ENCODE peak calls at places on chromosomes 1 and 21, in six cellular contexts. One of them, this sample, is unnamed.

GRCh38 chr1:8815582-8816285 is 1.7 kb downstream of the RERE start:
- DNase-seq in mammary epithelial cell: peak; percentile 51
- DNase-seq in caudate nucleus: peak; percentile 46
- DNase-seq in lung: no peak
- DNase-seq in fibroblast of the aortic adventitia: peak; percentile 50
- DNase-seq in lung microvascular endothelial cell: peak; percentile 73
- DNase-seq in this sample: no peak

GRCh38 chr1:154534263-154534844 is 24.1 kb downstream of the UBE2Q1 start:
- DNase-seq in mammary epithelial cell: peak; percentile 44
- DNase-seq in caudate nucleus: no peak
- DNase-seq in lung: no peak
- DNase-seq in fibroblast of the aortic adventitia: no peak
- DNase-seq in lung microvascular endothelial cell: peak; percentile 75
- DNase-seq in this sample: no peak

GRCh38 chr1:217562229-217562878 is 68.5 kb downstream of the GPATCH2 start:
- DNase-seq in mammary epithelial cell: peak; percentile 75
- DNase-seq in caudate nucleus: no peak
- DNase-seq in lung: no peak
- DNase-seq in fibroblast of the aortic adventitia: peak; percentile 88
- DNase-seq in lung microvascular endothelial cell: no peak
- DNase-seq in this sample: no peak

GRCh38 chr1:167821969-167822685 is 91.8 kb downstream of the ADCY10 start:
- DNase-seq in mammary epithelial cell: no peak
- DNase-seq in caudate nucleus: no peak
- DNase-seq in lung: no peak
- DNase-seq in fibroblast of the aortic adventitia: no peak
- DNase-seq in lung microvascular endothelial cell: no peak
- DNase-seq in this sample: no peak

GRCh38 chr21:46023126-46023985 is 41.8 kb downstream of the COL6A1 start:
- DNase-seq in mammary epithelial cell: no peak
- DNase-seq in caudate nucleus: no peak
- DNase-seq in lung: no peak
- DNase-seq in fibroblast of the aortic adventitia: peak; percentile 39
- DNase-seq in lung microvascular endothelial cell: no peak
- DNase-seq in this sample: no peak

GRCh38 chr1:221839794-221840395 is 98.0 kb upstream of the DUSP10 start:
- DNase-seq in mammary epithelial cell: peak; percentile 100
- DNase-seq in caudate nucleus: no peak
- DNase-seq in lung: no peak
- DNase-seq in fibroblast of the aortic adventitia: peak; percentile 87
- DNase-seq in lung microvascular endothelial cell: peak; percentile 59
- DNase-seq in this sample: peak; percentile 41

GRCh38 chr1:20318971-20319370 is 28.3 kb downstream of the VWA5B1 start:
- DNase-seq in mammary epithelial cell: no peak
- DNase-seq in caudate nucleus: no peak
- DNase-seq in lung: no peak
- DNase-seq in fibroblast of the aortic adventitia: no peak
- DNase-seq in lung microvascular endothelial cell: no peak
- DNase-seq in this sample: no peak

GRCh38 chr1:20405893-20406604 is 80.0 kb downstream of the CAMK2N1 start:
- DNase-seq in mammary epithelial cell: no peak
- DNase-seq in caudate nucleus: no peak
- DNase-seq in lung: no peak
- DNase-seq in fibroblast of the aortic adventitia: peak; percentile 92
- DNase-seq in lung microvascular endothelial cell: no peak
- DNase-seq in this sample: no peak

GRCh38 chr1:56890229-56890628 is 35.6 kb downstream of the C8A start:
- DNase-seq in mammary epithelial cell: no peak
- DNase-seq in caudate nucleus: no peak
- DNase-seq in lung: no peak
- DNase-seq in fibroblast of the aortic adventitia: no peak
- DNase-seq in lung microvascular endothelial cell: no peak
- DNase-seq in this sample: no peak

GRCh38 chr1:32876341-32877210 is 5.9 kb upstream of the FNDC5 start:
- DNase-seq in mammary epithelial cell: no peak
- DNase-seq in caudate nucleus: peak; percentile 40
- DNase-seq in lung: no peak
- DNase-seq in fibroblast of the aortic adventitia: peak; percentile 43
- DNase-seq in lung microvascular endothelial cell: peak; percentile 70
- DNase-seq in this sample: peak; percentile 45

GRCh38 chr1:232695626-232696025 is 65.7 kb upstream of the SIPA1L2 start:
- DNase-seq in mammary epithelial cell: no peak
- DNase-seq in caudate nucleus: no peak
- DNase-seq in lung: no peak
- DNase-seq in fibroblast of the aortic adventitia: no peak
- DNase-seq in lung microvascular endothelial cell: no peak
- DNase-seq in this sample: no peak

GRCh38 chr1:29513357-29513756 is 277.0 kb downstream of the PTPRU start:
- DNase-seq in mammary epithelial cell: peak; percentile 67
- DNase-seq in caudate nucleus: peak; percentile 29
- DNase-seq in lung: peak; percentile 49
- DNase-seq in fibroblast of the aortic adventitia: peak; percentile 52
- DNase-seq in lung microvascular endothelial cell: peak; percentile 81
- DNase-seq in this sample: no peak

GRCh38 chr1:180811886-180812285 is 100.8 kb upstream of the KIAA1614 start:
- DNase-seq in mammary epithelial cell: no peak
- DNase-seq in caudate nucleus: no peak
- DNase-seq in lung: no peak
- DNase-seq in fibroblast of the aortic adventitia: no peak
- DNase-seq in lung microvascular endothelial cell: no peak
- DNase-seq in this sample: no peak

GRCh38 chr1:50959303-50959912 is 659 bp downstream of the FAF1 start:
- DNase-seq in mammary epithelial cell: peak; percentile 55
- DNase-seq in caudate nucleus: peak; percentile 66
- DNase-seq in lung: peak; percentile 31
- DNase-seq in fibroblast of the aortic adventitia: peak; percentile 42
- DNase-seq in lung microvascular endothelial cell: peak; percentile 54
- DNase-seq in this sample: no peak

GRCh38 chr1:246506440-246506784 is 667 bp downstream of the SMYD3 start:
- DNase-seq in mammary epithelial cell: no peak
- DNase-seq in caudate nucleus: peak; percentile 45
- DNase-seq in lung: no peak
- DNase-seq in fibroblast of the aortic adventitia: no peak
- DNase-seq in lung microvascular endothelial cell: peak; percentile 13
- DNase-seq in this sample: no peak

GRCh38 chr1:213733708-213734107 is 254.1 kb upstream of the PROX1 start:
- DNase-seq in mammary epithelial cell: no peak
- DNase-seq in caudate nucleus: no peak
- DNase-seq in lung: no peak
- DNase-seq in fibroblast of the aortic adventitia: no peak
- DNase-seq in lung microvascular endothelial cell: no peak
- DNase-seq in this sample: no peak

GRCh38 chr1:22143065-22143514 is at the start of gene WNT4:
- DNase-seq in mammary epithelial cell: peak; percentile 43
- DNase-seq in caudate nucleus: no peak
- DNase-seq in lung: no peak
- DNase-seq in fibroblast of the aortic adventitia: no peak
- DNase-seq in lung microvascular endothelial cell: peak; percentile 50
- DNase-seq in this sample: no peak

GRCh38 chr1:220767312-220768126 is 19.2 kb upstream of the MTARC1 start:
- DNase-seq in mammary epithelial cell: no peak
- DNase-seq in caudate nucleus: no peak
- DNase-seq in lung: no peak
- DNase-seq in fibroblast of the aortic adventitia: peak; percentile 82
- DNase-seq in lung microvascular endothelial cell: no peak
- DNase-seq in this sample: no peak

GRCh38 chr1:58358311-58358710 is 188.2 kb downstream of the OMA1 start:
- DNase-seq in mammary epithelial cell: no peak
- DNase-seq in caudate nucleus: no peak
- DNase-seq in lung: no peak
- DNase-seq in fibroblast of the aortic adventitia: no peak
- DNase-seq in lung microvascular endothelial cell: no peak
- DNase-seq in this sample: no peak

GRCh38 chr21:41979751-41980369 is 26.0 kb upstream of the C2CD2 start:
- DNase-seq in mammary epithelial cell: no peak
- DNase-seq in caudate nucleus: no peak
- DNase-seq in lung: no peak
- DNase-seq in fibroblast of the aortic adventitia: no peak
- DNase-seq in lung microvascular endothelial cell: no peak
- DNase-seq in this sample: no peak

GRCh38 chr1:37514350-37515184 is at the start of gene MEAF6:
- DNase-seq in mammary epithelial cell: peak; percentile 77
- DNase-seq in caudate nucleus: peak; percentile 81
- DNase-seq in lung: peak; percentile 79
- DNase-seq in fibroblast of the aortic adventitia: peak; percentile 74
- DNase-seq in lung microvascular endothelial cell: peak; percentile 83
- DNase-seq in this sample: peak; percentile 72

GRCh38 chr1:111197598-111198289 is 2.7 kb downstream of the DENND2D start:
- DNase-seq in mammary epithelial cell: no peak
- DNase-seq in caudate nucleus: no peak
- DNase-seq in lung: no peak
- DNase-seq in fibroblast of the aortic adventitia: no peak
- DNase-seq in lung microvascular endothelial cell: no peak
- DNase-seq in this sample: peak; percentile 71

GRCh38 chr1:33317354-33317753 is 3.5 kb downstream of the A3GALT2 start:
- DNase-seq in mammary epithelial cell: no peak
- DNase-seq in caudate nucleus: no peak
- DNase-seq in lung: no peak
- DNase-seq in fibroblast of the aortic adventitia: no peak
- DNase-seq in lung microvascular endothelial cell: no peak
- DNase-seq in this sample: no peak

GRCh38 chr1:30612666-30613065 is 110.7 kb downstream of the MATN1 start:
- DNase-seq in mammary epithelial cell: no peak
- DNase-seq in caudate nucleus: no peak
- DNase-seq in lung: no peak
- DNase-seq in fibroblast of the aortic adventitia: no peak
- DNase-seq in lung microvascular endothelial cell: no peak
- DNase-seq in this sample: no peak

GRCh38 chr1:213374369-213374768 is 323.3 kb downstream of the RPS6KC1 start:
- DNase-seq in mammary epithelial cell: peak; percentile 23
- DNase-seq in caudate nucleus: peak; percentile 42
- DNase-seq in lung: peak; percentile 62
- DNase-seq in fibroblast of the aortic adventitia: peak; percentile 54
- DNase-seq in lung microvascular endothelial cell: peak; percentile 76
- DNase-seq in this sample: peak; percentile 33

GRCh38 chr1:205043866-205044265 is 854 bp downstream of the CNTN2 start:
- DNase-seq in mammary epithelial cell: no peak
- DNase-seq in caudate nucleus: no peak
- DNase-seq in lung: no peak
- DNase-seq in fibroblast of the aortic adventitia: no peak
- DNase-seq in lung microvascular endothelial cell: no peak
- DNase-seq in this sample: no peak

GRCh38 chr21:34801519-34802132 is 132.8 kb downstream of the CLIC6 start:
- DNase-seq in mammary epithelial cell: no peak
- DNase-seq in caudate nucleus: no peak
- DNase-seq in lung: no peak
- DNase-seq in fibroblast of the aortic adventitia: no peak
- DNase-seq in lung microvascular endothelial cell: peak; percentile 31
- DNase-seq in this sample: no peak

GRCh38 chr1:231544943-231545592 is 16.6 kb downstream of the TSNAX start:
- DNase-seq in mammary epithelial cell: no peak
- DNase-seq in caudate nucleus: no peak
- DNase-seq in lung: no peak
- DNase-seq in fibroblast of the aortic adventitia: peak; percentile 27
- DNase-seq in lung microvascular endothelial cell: no peak
- DNase-seq in this sample: no peak

GRCh38 chr1:118984086-118984989 is 3.8 kb downstream of the TBX15 start:
- DNase-seq in mammary epithelial cell: no peak
- DNase-seq in caudate nucleus: no peak
- DNase-seq in lung: no peak
- DNase-seq in fibroblast of the aortic adventitia: no peak
- DNase-seq in lung microvascular endothelial cell: no peak
- DNase-seq in this sample: no peak

GRCh38 chr1:82565546-82565945 is 764.8 kb downstream of the ADGRL2 start:
- DNase-seq in mammary epithelial cell: peak; percentile 75
- DNase-seq in caudate nucleus: no peak
- DNase-seq in lung: no peak
- DNase-seq in fibroblast of the aortic adventitia: peak; percentile 88
- DNase-seq in lung microvascular endothelial cell: peak; percentile 27
- DNase-seq in this sample: no peak

GRCh38 chr21:42012763-42013329 is 2.7 kb upstream of the ZBTB21 start:
- DNase-seq in mammary epithelial cell: no peak
- DNase-seq in caudate nucleus: no peak
- DNase-seq in lung: no peak
- DNase-seq in fibroblast of the aortic adventitia: no peak
- DNase-seq in lung microvascular endothelial cell: no peak
- DNase-seq in this sample: no peak

GRCh38 chr1:243420968-243421675 is 165.3 kb downstream of the SDCCAG8 start:
- DNase-seq in mammary epithelial cell: no peak
- DNase-seq in caudate nucleus: peak; percentile 21
- DNase-seq in lung: no peak
- DNase-seq in fibroblast of the aortic adventitia: no peak
- DNase-seq in lung microvascular endothelial cell: no peak
- DNase-seq in this sample: no peak

GRCh38 chr21:31624181-31624580 is 35.3 kb upstream of the SOD1 start:
- DNase-seq in mammary epithelial cell: no peak
- DNase-seq in caudate nucleus: no peak
- DNase-seq in lung: no peak
- DNase-seq in fibroblast of the aortic adventitia: no peak
- DNase-seq in lung microvascular endothelial cell: no peak
- DNase-seq in this sample: no peak

GRCh38 chr1:109275706-109276345 is 7.1 kb downstream of the PSRC1 start:
- DNase-seq in mammary epithelial cell: peak; percentile 57
- DNase-seq in caudate nucleus: no peak
- DNase-seq in lung: no peak
- DNase-seq in fibroblast of the aortic adventitia: peak; percentile 28
- DNase-seq in lung microvascular endothelial cell: no peak
- DNase-seq in this sample: no peak

This sample was measured in CD4-positive, alpha-beta T cell.